ENCODE peak calls at places on chromosomes 3 and 15, in seven cellular contexts. One of them, this sample, is unnamed. For H3K4me1 and H3K27me3, the result is how much of the 10 kb centered on the place peaks cover.

GRCh38 chr15:94535298-94536048 is 304.1 kb downstream of the MCTP2 start:
- DNase-seq in breast epithelium: no peak
- DNase-seq in naive thymus-derived CD4-positive, alpha-beta T cell: no peak
- DNase-seq in cardiac muscle cell: no peak
- DNase-seq in endothelial cell of umbilical vein: no peak
- DNase-seq in fibroblast of lung: no peak
- DNase-seq in right atrium auricular region: no peak
- DNase-seq in this sample: no peak

GRCh38 chr3:144737281-144737680 is 765.7 kb downstream of the DIPK2A start:
- DNase-seq in breast epithelium: no peak
- DNase-seq in naive thymus-derived CD4-positive, alpha-beta T cell: no peak
- DNase-seq in cardiac muscle cell: no peak
- DNase-seq in endothelial cell of umbilical vein: no peak
- DNase-seq in fibroblast of lung: no peak
- DNase-seq in right atrium auricular region: no peak
- DNase-seq in this sample: no peak

GRCh38 chr3:140529558-140529957 is 148.3 kb upstream of the TRIM42 start:
- DNase-seq in breast epithelium: no peak
- DNase-seq in naive thymus-derived CD4-positive, alpha-beta T cell: no peak
- DNase-seq in cardiac muscle cell: no peak
- DNase-seq in endothelial cell of umbilical vein: no peak
- DNase-seq in fibroblast of lung: no peak
- DNase-seq in right atrium auricular region: no peak
- DNase-seq in this sample: no peak

GRCh38 chr15:57485869-57486268 is 105.8 kb upstream of the MYZAP start:
- DNase-seq in breast epithelium: no peak
- DNase-seq in naive thymus-derived CD4-positive, alpha-beta T cell: no peak
- DNase-seq in cardiac muscle cell: peak
- DNase-seq in endothelial cell of umbilical vein: peak
- DNase-seq in fibroblast of lung: peak
- DNase-seq in right atrium auricular region: no peak
- DNase-seq in this sample: no peak

GRCh38 chr3:177818712-177819111 is 621.4 kb upstream of the TBL1XR1 start:
- DNase-seq in breast epithelium: no peak
- DNase-seq in naive thymus-derived CD4-positive, alpha-beta T cell: no peak
- DNase-seq in cardiac muscle cell: no peak
- DNase-seq in endothelial cell of umbilical vein: peak
- DNase-seq in fibroblast of lung: no peak
- DNase-seq in right atrium auricular region: no peak
- DNase-seq in this sample: no peak

GRCh38 chr15:73930371-73930770 is 4.1 kb downstream of the LOXL1 start:
- DNase-seq in breast epithelium: no peak
- DNase-seq in naive thymus-derived CD4-positive, alpha-beta T cell: no peak
- DNase-seq in cardiac muscle cell: peak
- DNase-seq in endothelial cell of umbilical vein: no peak
- DNase-seq in fibroblast of lung: peak
- DNase-seq in right atrium auricular region: peak
- DNase-seq in this sample: no peak

GRCh38 chr3:64188810-64189560 is 36.3 kb downstream of the PRICKLE2 start:
- DNase-seq in breast epithelium: no peak
- DNase-seq in naive thymus-derived CD4-positive, alpha-beta T cell: no peak
- DNase-seq in cardiac muscle cell: peak
- DNase-seq in endothelial cell of umbilical vein: peak
- DNase-seq in fibroblast of lung: peak
- DNase-seq in right atrium auricular region: peak
- DNase-seq in this sample: no peak

GRCh38 chr15:44163370-44163769 is 31.7 kb downstream of the FRMD5 start:
- DNase-seq in breast epithelium: no peak
- DNase-seq in naive thymus-derived CD4-positive, alpha-beta T cell: no peak
- DNase-seq in cardiac muscle cell: peak
- DNase-seq in endothelial cell of umbilical vein: no peak
- DNase-seq in fibroblast of lung: peak
- DNase-seq in right atrium auricular region: no peak
- DNase-seq in this sample: no peak

GRCh38 chr15:77858677-77859490 is 218.6 kb downstream of the TBC1D2B start:
- DNase-seq in breast epithelium: no peak
- DNase-seq in naive thymus-derived CD4-positive, alpha-beta T cell: no peak
- DNase-seq in cardiac muscle cell: no peak
- DNase-seq in endothelial cell of umbilical vein: no peak
- DNase-seq in fibroblast of lung: no peak
- DNase-seq in right atrium auricular region: no peak
- DNase-seq in this sample: no peak

GRCh38 chr15:66389098-66389858 is 2.6 kb downstream of the MAP2K1 start:
- DNase-seq in breast epithelium: no peak
- DNase-seq in naive thymus-derived CD4-positive, alpha-beta T cell: no peak
- DNase-seq in cardiac muscle cell: no peak
- DNase-seq in endothelial cell of umbilical vein: no peak
- DNase-seq in fibroblast of lung: no peak
- DNase-seq in right atrium auricular region: no peak
- DNase-seq in this sample: peak

GRCh38 chr3:43728476-43728875 is 37.7 kb downstream of the ABHD5 start:
- DNase-seq in breast epithelium: no peak
- DNase-seq in naive thymus-derived CD4-positive, alpha-beta T cell: no peak
- DNase-seq in cardiac muscle cell: no peak
- DNase-seq in endothelial cell of umbilical vein: no peak
- DNase-seq in fibroblast of lung: no peak
- DNase-seq in right atrium auricular region: no peak
- DNase-seq in this sample: no peak

GRCh38 chr3:177693596-177693995 is 496.3 kb upstream of the TBL1XR1 start:
- DNase-seq in breast epithelium: no peak
- DNase-seq in naive thymus-derived CD4-positive, alpha-beta T cell: no peak
- DNase-seq in cardiac muscle cell: no peak
- DNase-seq in endothelial cell of umbilical vein: no peak
- DNase-seq in fibroblast of lung: no peak
- DNase-seq in right atrium auricular region: no peak
- DNase-seq in this sample: no peak

GRCh38 chr3:160184655-160185054 is 40.6 kb upstream of the C3orf80 start:
- DNase-seq in breast epithelium: no peak
- DNase-seq in naive thymus-derived CD4-positive, alpha-beta T cell: no peak
- DNase-seq in cardiac muscle cell: peak
- DNase-seq in endothelial cell of umbilical vein: no peak
- DNase-seq in fibroblast of lung: peak
- DNase-seq in right atrium auricular region: no peak
- DNase-seq in this sample: no peak

GRCh38 chr3:184815046-184815930 is 3.3 kb downstream of the VPS8 start:
- DNase-seq in breast epithelium: no peak
- DNase-seq in naive thymus-derived CD4-positive, alpha-beta T cell: peak
- DNase-seq in cardiac muscle cell: peak
- DNase-seq in endothelial cell of umbilical vein: no peak
- DNase-seq in fibroblast of lung: peak
- DNase-seq in right atrium auricular region: no peak
- DNase-seq in this sample: no peak

GRCh38 chr3:19946291-19946831 is 536 bp upstream of the RAB5A start:
- DNase-seq in breast epithelium: no peak
- DNase-seq in naive thymus-derived CD4-positive, alpha-beta T cell: no peak
- DNase-seq in cardiac muscle cell: peak
- DNase-seq in endothelial cell of umbilical vein: no peak
- DNase-seq in fibroblast of lung: no peak
- DNase-seq in right atrium auricular region: no peak
- DNase-seq in this sample: peak

GRCh38 chr15:52134502-52135144 is 22.0 kb upstream of the BCL2L10 start:
- DNase-seq in breast epithelium: no peak
- DNase-seq in naive thymus-derived CD4-positive, alpha-beta T cell: no peak
- DNase-seq in cardiac muscle cell: no peak
- DNase-seq in endothelial cell of umbilical vein: no peak
- DNase-seq in fibroblast of lung: no peak
- DNase-seq in right atrium auricular region: no peak
- DNase-seq in this sample: no peak

GRCh38 chr15:57438166-57438565 is 61.9 kb downstream of the CGNL1 start:
- DNase-seq in breast epithelium: no peak
- DNase-seq in naive thymus-derived CD4-positive, alpha-beta T cell: no peak
- DNase-seq in cardiac muscle cell: no peak
- DNase-seq in endothelial cell of umbilical vein: no peak
- DNase-seq in fibroblast of lung: no peak
- DNase-seq in right atrium auricular region: no peak
- DNase-seq in this sample: no peak

GRCh38 chr3:120369000-120369399 is 19.8 kb upstream of the LRRC58 start:
- DNase-seq in breast epithelium: no peak
- DNase-seq in naive thymus-derived CD4-positive, alpha-beta T cell: no peak
- DNase-seq in cardiac muscle cell: no peak
- DNase-seq in endothelial cell of umbilical vein: no peak
- DNase-seq in fibroblast of lung: no peak
- DNase-seq in right atrium auricular region: no peak
- DNase-seq in this sample: no peak

GRCh38 chr3:99678023-99678422 is 39.6 kb downstream of the COL8A1 start:
- DNase-seq in breast epithelium: no peak
- DNase-seq in naive thymus-derived CD4-positive, alpha-beta T cell: no peak
- DNase-seq in cardiac muscle cell: peak
- DNase-seq in endothelial cell of umbilical vein: peak
- DNase-seq in fibroblast of lung: peak
- DNase-seq in right atrium auricular region: peak
- DNase-seq in this sample: no peak

GRCh38 chr15:50280271-50280670 is 14.7 kb upstream of the HDC start:
- DNase-seq in breast epithelium: no peak
- DNase-seq in naive thymus-derived CD4-positive, alpha-beta T cell: no peak
- DNase-seq in cardiac muscle cell: no peak
- DNase-seq in endothelial cell of umbilical vein: no peak
- DNase-seq in fibroblast of lung: peak
- DNase-seq in right atrium auricular region: no peak
- DNase-seq in this sample: no peak

GRCh38 chr15:50275091-50275490 is 9.6 kb upstream of the HDC start:
- DNase-seq in breast epithelium: no peak
- DNase-seq in naive thymus-derived CD4-positive, alpha-beta T cell: no peak
- DNase-seq in cardiac muscle cell: no peak
- DNase-seq in endothelial cell of umbilical vein: no peak
- DNase-seq in fibroblast of lung: no peak
- DNase-seq in right atrium auricular region: no peak
- DNase-seq in this sample: no peak

GRCh38 chr15:50281427-50281826 is 15.9 kb upstream of the HDC start:
- DNase-seq in breast epithelium: no peak
- DNase-seq in naive thymus-derived CD4-positive, alpha-beta T cell: no peak
- DNase-seq in cardiac muscle cell: no peak
- DNase-seq in endothelial cell of umbilical vein: no peak
- DNase-seq in fibroblast of lung: no peak
- DNase-seq in right atrium auricular region: no peak
- DNase-seq in this sample: no peak

DNA sequence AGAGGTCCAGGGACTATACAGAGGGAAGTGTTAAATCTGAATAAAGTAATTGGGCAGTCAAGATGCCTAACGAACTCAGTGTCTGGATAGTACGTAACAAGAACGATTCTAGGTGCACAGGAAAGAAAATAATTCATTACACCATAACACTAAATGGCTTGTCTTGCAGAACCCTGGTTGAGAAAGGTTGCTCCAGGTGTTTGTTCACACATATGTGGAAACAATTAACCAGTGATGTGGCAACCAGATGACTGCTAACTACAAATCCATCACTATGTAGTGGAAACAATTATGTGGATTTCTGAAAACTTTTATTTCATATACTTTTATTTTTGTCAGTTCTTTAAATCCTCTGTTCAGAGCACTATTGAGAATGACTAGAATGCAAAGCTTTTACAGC is 10.4 kb upstream of the HDC start:
- DNase-seq in breast epithelium: no peak
- DNase-seq in naive thymus-derived CD4-positive, alpha-beta T cell: no peak
- DNase-seq in cardiac muscle cell: no peak
- DNase-seq in endothelial cell of umbilical vein: no peak
- DNase-seq in fibroblast of lung: no peak
- DNase-seq in right atrium auricular region: no peak
- DNase-seq in this sample: no peak
- H3K27ac ChIP-seq in breast epithelium: no peak
- H3K27ac ChIP-seq in naive thymus-derived CD4-positive, alpha-beta T cell: no peak
- H3K27ac ChIP-seq in cardiac muscle cell: no peak
- H3K27ac ChIP-seq in endothelial cell of umbilical vein: no peak
- H3K27ac ChIP-seq in fibroblast of lung: no peak
- H3K27ac ChIP-seq in right atrium auricular region: no peak
- H3K27ac ChIP-seq in this sample: no peak

DNA sequence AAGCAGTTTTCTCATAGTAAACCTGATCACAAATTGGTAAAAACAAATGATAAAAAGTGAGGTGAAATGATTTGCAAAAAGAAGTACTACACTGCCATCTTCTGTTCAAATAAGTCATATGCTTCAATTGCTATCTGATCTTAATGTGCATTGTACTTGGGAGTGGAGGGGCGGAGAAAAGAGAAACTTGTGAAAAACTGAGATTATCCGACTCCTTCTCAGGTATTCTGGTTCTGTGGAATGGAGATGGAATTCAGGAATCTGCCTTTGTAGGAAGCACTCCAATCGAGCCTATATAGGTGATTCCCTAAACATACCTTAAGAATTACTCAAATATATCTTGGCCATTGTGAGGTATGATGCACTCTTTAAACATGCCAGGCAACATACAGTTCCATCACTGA is 180.6 kb downstream of the CHL1 start:
- DNase-seq in breast epithelium: no peak
- DNase-seq in naive thymus-derived CD4-positive, alpha-beta T cell: no peak
- DNase-seq in cardiac muscle cell: peak
- DNase-seq in endothelial cell of umbilical vein: no peak
- DNase-seq in fibroblast of lung: peak
- DNase-seq in right atrium auricular region: no peak
- DNase-seq in this sample: no peak
- H3K4me1 ChIP-seq in breast epithelium: under half
- H3K4me1 ChIP-seq in naive thymus-derived CD4-positive, alpha-beta T cell: under half
- H3K4me1 ChIP-seq in cardiac muscle cell: under half
- H3K4me1 ChIP-seq in endothelial cell of umbilical vein: under half
- H3K4me1 ChIP-seq in fibroblast of lung: under half
- H3K4me1 ChIP-seq in right atrium auricular region: under half
- H3K4me1 ChIP-seq in this sample: under half

DNA sequence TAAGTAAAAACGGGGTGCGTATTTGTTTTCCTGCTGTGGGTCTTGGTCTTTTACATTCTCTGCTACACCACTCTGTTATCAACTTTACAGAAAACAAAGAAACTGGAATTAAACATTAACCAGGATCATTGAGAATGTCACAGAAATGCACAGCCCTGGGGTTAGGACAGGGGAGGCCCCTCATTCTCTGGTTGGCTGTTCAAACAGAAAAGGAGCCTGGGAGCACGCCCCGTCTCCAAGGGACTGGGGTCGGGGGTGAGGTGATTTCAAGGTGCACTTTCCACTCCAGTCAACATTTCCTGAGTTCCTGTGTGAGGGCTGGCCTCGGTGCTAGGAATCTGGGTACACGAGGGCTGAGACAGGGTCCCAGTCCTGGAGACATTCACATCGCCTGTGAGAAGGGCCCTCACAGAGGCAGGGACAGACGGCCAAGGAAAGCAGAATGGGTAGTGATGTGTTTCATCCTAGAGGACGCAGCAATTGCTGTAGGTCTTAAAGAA is 30.3 kb downstream of the CPN2 start:
- DNase-seq in breast epithelium: no peak
- DNase-seq in naive thymus-derived CD4-positive, alpha-beta T cell: no peak
- DNase-seq in cardiac muscle cell: no peak
- DNase-seq in endothelial cell of umbilical vein: no peak
- DNase-seq in fibroblast of lung: no peak
- DNase-seq in right atrium auricular region: no peak
- DNase-seq in this sample: no peak
- H3K27me3 ChIP-seq in breast epithelium: under half
- H3K27me3 ChIP-seq in naive thymus-derived CD4-positive, alpha-beta T cell: under half
- H3K27me3 ChIP-seq in cardiac muscle cell: under half
- H3K27me3 ChIP-seq in endothelial cell of umbilical vein: under half
- H3K27me3 ChIP-seq in fibroblast of lung: under half
- H3K27me3 ChIP-seq in right atrium auricular region: under half
- H3K27me3 ChIP-seq in this sample: under half

DNA sequence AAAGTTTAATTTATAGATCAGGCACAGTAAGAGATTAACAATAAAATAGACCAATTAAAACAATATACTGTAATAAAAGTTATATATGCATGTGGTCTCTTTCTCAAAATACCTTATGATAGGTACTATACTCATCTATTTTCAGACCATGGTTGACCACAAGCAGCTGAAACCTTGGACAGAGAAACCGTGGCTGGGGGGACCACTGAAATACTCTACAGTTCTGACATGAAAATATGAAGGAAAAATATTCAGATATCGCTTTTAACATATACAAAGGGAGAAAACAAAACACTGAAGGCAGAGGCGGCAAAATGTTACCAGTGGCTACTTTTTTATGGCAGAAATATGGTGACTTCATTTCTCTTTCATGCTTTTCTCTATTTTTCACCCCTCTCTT is 114.0 kb downstream of the PDZRN3 start:
- DNase-seq in breast epithelium: no peak
- DNase-seq in naive thymus-derived CD4-positive, alpha-beta T cell: no peak
- DNase-seq in cardiac muscle cell: no peak
- DNase-seq in endothelial cell of umbilical vein: no peak
- DNase-seq in fibroblast of lung: no peak
- DNase-seq in right atrium auricular region: no peak
- DNase-seq in this sample: no peak
- H3K27ac ChIP-seq in breast epithelium: no peak
- H3K27ac ChIP-seq in naive thymus-derived CD4-positive, alpha-beta T cell: no peak
- H3K27ac ChIP-seq in cardiac muscle cell: no peak
- H3K27ac ChIP-seq in endothelial cell of umbilical vein: no peak
- H3K27ac ChIP-seq in fibroblast of lung: no peak
- H3K27ac ChIP-seq in right atrium auricular region: no peak
- H3K27ac ChIP-seq in this sample: no peak